ENCODE peak calls at places on chromosomes 4 and X, in nine cellular contexts. I is left ventricle myocardium inferior; U is endothelial cell of umbilical vein; A is AG04450; Z is psoas muscle; W is CD4-positive, alpha-beta T cell; Q is PC-3; C is fibroblast of lung; D is IMR-90. Y is an unnamed sample.

GRCh38 chr4:150367326-150367725 is 214.6 kb upstream of the MAB21L2 start:
- DNase-seq in U (no peak), W (no peak), I (no peak), C (no peak), D (no peak), A (no peak), Z (no peak), Q (no peak), Y (no peak)

GRCh38 chr4:181418491-181418890 is 824.7 kb upstream of the TENM3 start:
- DNase-seq in D (no peak), Q (no peak), I (no peak), U (no peak), A (no peak), W (no peak), C (no peak), Z (no peak), Y (no peak)

GRCh38 chrX:136954930-136955329 is 74.4 kb upstream of the RBMX start:
- DNase-seq in Q (peak), A (no peak), U (peak), D (peak), W (no peak), C (peak), Z (no peak), I (no peak), Y (no peak)

GRCh38 chr4:1723131-1723801 is 1.9 kb downstream of the TACC3 start:
- DNase-seq in U (no peak), Q (no peak), C (no peak), Z (no peak), W (no peak), D (no peak), A (no peak), I (no peak), Y (peak)

GRCh38 chr4:138413273-138413672 is 171.1 kb upstream of the SLC7A11 start:
- DNase-seq in A (no peak), Z (no peak), D (no peak), W (no peak), C (no peak), I (no peak), U (no peak), Q (no peak), Y (no peak)

GRCh38 chr4:13698296-13698695 is 70.8 kb upstream of the BOD1L1 start:
- DNase-seq in U (no peak), A (no peak), D (no peak), Z (no peak), W (no peak), I (no peak), C (no peak), Q (no peak), Y (no peak)

GRCh38 chrX:119427024-119427794 is 28.1 kb downstream of the SLC25A43 start:
- DNase-seq in A (no peak), Z (no peak), D (peak), U (no peak), Q (peak), W (no peak), C (peak), I (peak), Y (no peak)

GRCh38 chr4:2261110-2261852 is 628 bp downstream of the MXD4 start:
- DNase-seq in A (no peak), Q (peak), D (peak), C (peak), I (peak), U (peak), W (peak), Z (peak), Y (peak)

GRCh38 chrX:50198348-50198747 is 2.5 kb downstream of the AKAP4 start:
- DNase-seq in D (no peak), U (no peak), I (no peak), Q (no peak), W (no peak), C (no peak), Z (no peak), A (no peak), Y (no peak)

DNA sequence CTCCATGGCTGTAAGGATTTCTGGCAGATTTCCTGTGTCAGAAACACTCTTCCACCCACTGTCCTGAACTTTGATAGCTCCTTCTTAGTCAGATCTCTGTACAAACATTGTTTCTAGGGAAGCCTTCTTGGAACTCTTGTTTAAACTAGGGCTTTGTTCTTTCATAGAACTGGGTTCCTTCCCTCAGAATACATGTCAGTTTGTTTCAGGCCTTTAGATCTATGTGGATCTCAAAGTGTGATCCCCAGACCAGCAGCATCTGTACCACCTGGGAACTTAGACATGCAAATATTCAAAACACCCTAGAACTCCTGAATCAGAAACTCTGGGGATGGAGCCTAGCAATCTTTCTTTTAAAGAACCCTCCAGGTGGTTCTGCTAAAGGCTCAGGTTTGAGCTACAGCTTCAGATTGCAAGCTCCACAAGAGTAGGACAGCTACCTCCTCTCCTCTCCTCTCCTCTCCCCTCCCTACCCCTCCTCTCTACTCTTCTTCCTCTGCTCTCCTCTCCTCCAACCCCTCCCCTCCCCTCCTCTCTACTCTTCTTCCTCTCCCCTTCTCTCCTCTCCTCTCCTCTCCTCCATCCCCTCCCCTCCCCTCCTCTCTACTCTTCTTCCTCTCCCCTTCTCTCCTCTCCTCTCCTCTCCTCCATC is 12.7 kb downstream of the RASSF6 start:
- DNase-seq in Z (no peak), A (no peak), W (no peak), D (peak), U (no peak), Q (peak), C (no peak), I (no peak), Y (no peak)
- H3K27ac ChIP-seq in Z (no peak), A (peak), W (no peak), D (no peak), U (no peak), Q (peak), C (no peak), I (no peak), Y (no peak)

GRCh38 chrX:5113128-5113527 is 1115.5 kb downstream of the NLGN4X start:
- DNase-seq in U (no peak), W (no peak), I (no peak), C (no peak), Z (no peak), D (no peak), A (no peak), Q (peak), Y (no peak)
- TF ChIP-seq CTCF in U (no peak), W (no peak), I (peak), C (no peak), Z (no peak), D (no peak), A (no peak), Q (peak), Y (peak)

GRCh38 chr4:98498774-98499173 is 159.6 kb downstream of the TSPAN5 start:
- DNase-seq in Q (no peak), I (no peak), A (no peak), U (no peak), W (no peak), Z (no peak), C (no peak), D (no peak), Y (no peak)
- H3K27ac ChIP-seq in Q (no peak), I (no peak), A (no peak), U (no peak), W (no peak), Z (no peak), C (no peak), D (no peak), Y (peak)

GRCh38 chr4:122728781-122729330 is 3.6 kb upstream of the BBS12 start:
- DNase-seq in Z (no peak), Q (no peak), I (no peak), U (no peak), W (no peak), A (no peak), C (no peak), D (no peak), Y (no peak)

GRCh38 chr4:122731676-122732075 is 828 bp upstream of the BBS12 start:
- DNase-seq in C (no peak), U (no peak), A (no peak), Q (no peak), W (no peak), I (no peak), Z (no peak), D (no peak), Y (no peak)

GRCh38 chr4:122733805-122734155 is 1.3 kb downstream of the BBS12 start:
- DNase-seq in Q (no peak), I (no peak), Z (no peak), C (no peak), A (no peak), W (no peak), D (no peak), U (no peak), Y (no peak)

GRCh38 chr4:122732329-122733026 is at the start of gene BBS12:
- DNase-seq in U (peak), Q (peak), Z (peak), W (peak), C (peak), I (peak), D (peak), A (peak), Y (peak)
- TF ChIP-seq CTCF in U (peak), Q (peak), Z (no peak), W (no peak), C (peak), I (peak), D (peak), A (peak), Y (peak)

GRCh38 chr4:158678767-158679166 is 6.7 kb downstream of the ETFDH start:
- DNase-seq in Z (no peak), U (no peak), C (no peak), D (no peak), A (no peak), I (no peak), W (no peak), Q (no peak), Y (no peak)
- H3K27ac ChIP-seq in Z (no peak), U (no peak), C (no peak), D (no peak), A (no peak), I (no peak), W (no peak), Q (no peak), Y (no peak)

DNA sequence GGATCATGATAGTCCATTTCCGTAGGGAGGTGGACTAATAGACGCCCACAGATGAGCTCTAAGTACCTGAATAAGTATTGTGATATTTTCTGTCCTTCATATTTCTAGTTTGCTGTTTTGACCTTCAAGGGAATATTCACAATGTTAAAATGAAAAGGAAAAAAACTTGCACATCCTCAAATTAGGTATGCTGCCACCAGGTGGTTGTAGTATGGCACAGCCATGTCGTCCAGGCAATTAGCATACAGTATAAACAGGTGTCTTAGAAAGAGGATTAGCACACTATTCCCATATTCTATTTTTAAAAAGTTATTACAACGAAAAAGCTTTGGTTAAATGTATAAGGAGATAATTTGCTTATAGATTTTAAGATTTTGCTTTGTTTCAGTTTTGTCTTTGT is 802.0 kb downstream of the RPA4 start:
- DNase-seq in W (no peak), C (peak), U (peak), I (no peak), D (peak), Q (peak), A (no peak), Z (no peak), Y (no peak)
- TF ChIP-seq CTCF in W (peak), C (peak), U (peak), I (peak), D (peak), Q (peak), A (peak), Z (peak), Y (peak)

GRCh38 chrX:1341531-1342179 is 5.1 kb downstream of the IL3RA start:
- DNase-seq in Q (no peak), U (no peak), Z (no peak), W (no peak), A (no peak), I (no peak), D (no peak), C (no peak), Y (no peak)

GRCh38 chrX:1330605-1331004 is 6.0 kb upstream of the IL3RA start:
- DNase-seq in Q (no peak), A (no peak), C (no peak), D (no peak), Z (no peak), I (no peak), W (no peak), U (no peak), Y (no peak)

GRCh38 chrX:1334854-1335253 is 1.7 kb upstream of the IL3RA start:
- DNase-seq in I (no peak), Q (no peak), Z (no peak), C (no peak), U (no peak), W (no peak), A (no peak), D (no peak), Y (no peak)

DNA sequence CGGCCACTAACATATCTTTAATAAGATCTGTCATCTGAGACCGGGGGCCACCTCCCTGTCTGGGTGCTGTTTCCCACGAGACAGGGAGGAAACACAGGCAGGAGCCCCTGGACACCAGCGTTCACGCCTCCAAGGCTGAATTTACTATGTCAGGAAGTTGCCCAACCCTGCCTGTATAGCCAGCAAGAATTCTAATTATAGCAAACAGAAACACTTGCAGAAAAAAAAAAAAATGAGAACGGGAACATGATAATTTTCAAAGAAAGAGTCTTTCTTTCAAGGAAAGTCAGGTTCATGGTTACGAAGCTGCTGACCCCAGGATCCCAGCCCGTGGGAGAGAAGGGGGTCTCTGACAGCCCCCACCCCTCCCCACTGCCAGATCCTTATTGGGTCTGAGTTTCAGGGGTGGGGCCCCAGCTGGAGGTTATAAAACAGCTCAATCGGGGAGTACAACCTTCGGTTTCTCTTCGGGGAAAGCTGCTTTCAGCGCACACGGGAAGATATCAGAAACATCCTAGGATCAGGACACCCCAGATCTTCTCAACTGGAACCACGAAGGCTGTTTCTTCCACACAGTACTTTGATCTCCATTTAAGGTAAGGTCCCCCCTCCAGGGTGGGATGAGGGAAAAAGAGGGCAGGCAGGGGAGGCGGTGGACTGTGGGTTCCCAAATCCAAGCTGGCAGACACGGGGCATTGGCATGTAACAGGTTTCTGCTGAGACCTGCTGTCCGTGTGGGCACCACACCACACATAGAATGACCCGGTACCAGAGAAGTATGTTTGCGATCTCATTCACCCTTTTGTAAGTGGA is at the start of gene IL3RA:
- DNase-seq in I (no peak), Q (no peak), Z (no peak), A (no peak), U (peak), D (no peak), W (no peak), C (no peak), Y (no peak)
- H3K27ac ChIP-seq in I (peak), Q (no peak), Z (peak), A (no peak), U (no peak), D (no peak), W (no peak), C (no peak), Y (peak)

DNA sequence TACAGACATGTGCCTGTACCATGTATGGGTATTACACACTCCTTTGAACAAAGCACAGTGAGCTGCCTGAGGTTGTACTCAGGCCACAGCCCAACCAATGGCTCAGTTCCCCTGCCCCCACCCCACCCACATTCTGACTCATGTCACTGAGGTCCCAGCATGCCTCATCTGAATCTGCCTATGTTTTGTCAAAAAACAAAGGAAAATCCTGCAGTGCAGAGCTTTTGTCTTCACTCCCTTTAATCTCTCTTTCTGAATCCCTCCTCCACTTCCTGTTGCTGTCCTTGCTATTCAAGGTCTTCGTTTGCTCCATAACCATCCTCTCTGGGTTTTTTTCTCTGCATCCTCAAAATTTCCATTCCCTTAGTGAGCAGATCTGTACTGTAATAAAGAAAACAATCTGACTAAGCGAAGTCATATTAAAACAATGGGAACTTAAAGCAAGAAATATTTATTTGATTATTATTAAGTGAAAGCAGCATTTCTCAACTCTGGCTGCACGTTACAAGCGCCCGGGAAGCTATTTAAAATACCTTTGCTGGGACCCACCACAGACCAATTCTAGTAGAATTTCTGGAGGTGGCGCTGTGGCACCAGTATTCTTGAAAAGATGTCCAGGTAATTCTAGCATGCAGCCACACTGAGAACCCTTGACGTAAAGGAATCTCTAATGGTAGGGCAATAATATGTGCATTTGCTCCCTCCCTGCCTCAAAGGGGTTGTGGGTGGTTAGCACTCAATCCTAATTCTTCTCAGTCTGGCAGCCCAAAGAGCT is 8.8 kb downstream of the GUCY2F start:
- DNase-seq in W (no peak), Z (no peak), C (peak), Q (peak), A (no peak), I (no peak), U (peak), D (peak), Y (no peak)
- TF ChIP-seq CTCF in W (no peak), Z (no peak), C (no peak), Q (peak), A (no peak), I (no peak), U (no peak), D (peak), Y (no peak)